ENCODE peak calls at places on chromosomes 7 and 10, in four cellular contexts. H is A549; R is suprapubic skin; B is CD8-positive, alpha-beta T cell. P is an unnamed sample.

GRCh38 chr10:62352356-62352963 is 21.7 kb upstream of the ZNF365 start:
- DNase-seq in H (no peak), R (no peak), B (no peak), P (no peak)

GRCh38 chr7:68911754-68912153 is 686.5 kb upstream of the AUTS2 start:
- DNase-seq in H (no peak), R (no peak), B (no peak), P (no peak)

GRCh38 chr10:128839134-128839533 is 627.9 kb upstream of the MGMT start:
- DNase-seq in H (no peak), R (no peak), B (no peak), P (no peak)

GRCh38 chr7:116341222-116341907 is 131.0 kb downstream of the TES start:
- DNase-seq in H (no peak), R (no peak), B (no peak), P (no peak)

GRCh38 chr10:48194830-48195229 is 79.7 kb downstream of the FRMPD2 start:
- DNase-seq in H (peak; percentile 29), R (no peak), B (no peak), P (no peak)

GRCh38 chr10:79178614-79179403 is 110.0 kb downstream of the ZMIZ1 start:
- DNase-seq in H (no peak), R (no peak), B (no peak), P (no peak)

GRCh38 chr10:12351447-12351846 is 2.1 kb downstream of the CAMK1D start:
- DNase-seq in H (no peak), R (no peak), B (peak; percentile 54), P (peak; percentile 49)

GRCh38 chr10:78920011-78920410 is 148.8 kb upstream of the ZMIZ1 start:
- DNase-seq in H (no peak), R (no peak), B (no peak), P (no peak)

GRCh38 chr10:127309609-127310008 is 113.2 kb upstream of the INSYN2A start:
- DNase-seq in H (no peak), R (no peak), B (no peak), P (no peak)

GRCh38 chr10:86225098-86225782 is 141.4 kb downstream of the GRID1 start:
- DNase-seq in H (peak; percentile 32), R (no peak), B (no peak), P (no peak)

GRCh38 chr7:93980744-93981479 is 23.2 kb downstream of the BET1 start:
- DNase-seq in H (no peak), R (no peak), B (no peak), P (no peak)

GRCh38 chr7:132581431-132581830 is 5.2 kb upstream of the PLXNA4 start:
- DNase-seq in H (no peak), R (no peak), B (no peak), P (no peak)

GRCh38 chr10:26215923-26216576 is 524 bp upstream of the GAD2 start:
- DNase-seq in H (peak; percentile 25), R (no peak), B (no peak), P (peak; percentile 10)

GRCh38 chr10:113681533-113682470 is 2.1 kb downstream of the CASP7 start:
- DNase-seq in H (no peak), R (no peak), B (no peak), P (no peak)

GRCh38 chr7:35747611-35748010 is 52.7 kb upstream of the HERPUD2 start:
- DNase-seq in H (no peak), R (no peak), B (no peak), P (no peak)

GRCh38 chr10:49176310-49177268 is 11.6 kb downstream of the TMEM273 start:
- DNase-seq in H (no peak), R (no peak), B (no peak), P (no peak)

GRCh38 chr7:23746629-23747028 is 36.6 kb downstream of the STK31 start:
- DNase-seq in H (no peak), R (no peak), B (no peak), P (no peak)
- H3K9me3 ChIP-seq in H (no peaks in the 10 kb centered on the region), R (peaks cover 15% of the 10 kb centered on the region), B (peaks cover 6% of the 10 kb centered on the region), P (no peaks in the 10 kb centered on the region)

DNA sequence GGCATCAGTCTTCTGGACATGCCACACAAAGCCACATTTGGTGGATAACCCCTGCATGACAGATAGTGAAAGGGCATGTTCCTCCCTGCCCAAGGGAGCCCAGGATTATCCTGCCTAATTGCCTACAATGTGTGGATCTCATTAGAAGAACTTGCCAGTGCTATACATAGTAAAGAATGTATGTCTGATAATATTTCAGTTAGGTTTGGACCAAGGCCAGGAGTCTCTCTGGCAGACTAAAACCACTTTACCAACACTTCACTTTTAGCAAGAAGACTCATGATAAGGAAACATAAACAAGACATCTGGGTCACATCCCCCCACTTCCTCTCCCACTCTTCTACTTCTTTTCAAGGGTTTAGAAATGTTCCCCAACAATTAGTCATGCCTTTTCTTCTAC is 196.7 kb downstream of the MTERF1 start:
- DNase-seq in H (no peak), R (no peak), B (no peak), P (no peak)
- H3K9me3 ChIP-seq in H (peaks cover 2% of the 10 kb centered on the region), R (no peaks in the 10 kb centered on the region), B (no peaks in the 10 kb centered on the region), P (no peaks in the 10 kb centered on the region)

GRCh38 chr10:131442271-131442670 is 130.8 kb upstream of the TCERG1L start:
- DNase-seq in H (no peak), R (peak; percentile 41), B (no peak), P (no peak)
- H3K9me3 ChIP-seq in H (no peaks in the 10 kb centered on the region), R (no peaks in the 10 kb centered on the region), B (no peaks in the 10 kb centered on the region), P (no peaks in the 10 kb centered on the region)

DNA sequence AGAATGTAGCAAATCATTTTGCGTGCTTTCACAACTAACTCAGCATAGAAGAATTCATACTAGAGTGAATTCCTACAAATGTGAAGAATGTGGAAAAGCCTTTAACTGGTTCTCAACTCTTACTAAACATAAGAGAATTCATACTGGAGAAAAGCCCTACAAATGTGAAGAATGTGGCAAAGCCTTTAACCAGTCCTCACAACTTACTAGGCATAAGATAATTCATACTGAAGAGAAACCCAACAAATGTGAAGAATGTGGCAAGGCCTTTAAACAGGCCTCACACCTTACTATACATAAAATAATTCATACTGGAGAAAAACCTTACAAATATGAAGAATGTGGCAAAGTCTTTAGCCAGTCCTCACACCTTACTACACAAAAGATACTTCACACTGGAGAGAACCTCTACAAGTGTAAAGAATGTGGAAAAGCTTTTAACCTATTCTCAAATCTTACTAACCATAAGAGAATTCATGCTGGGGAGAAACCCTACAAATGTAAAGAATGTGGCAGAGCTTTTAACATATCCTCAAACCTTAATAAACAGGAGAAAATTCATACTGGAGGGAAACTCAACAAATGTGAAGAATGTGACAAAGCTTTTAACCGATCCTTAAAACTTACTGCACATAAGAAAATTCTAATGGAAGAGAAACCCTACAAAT is 40.8 kb downstream of the ZNF107 start:
- DNase-seq in H (no peak), R (no peak), B (no peak), P (no peak)
- H3K9me3 ChIP-seq in H (peaks cover 95% of the 10 kb centered on the region), R (peaks cover 64% of the 10 kb centered on the region), B (peaks cover 46% of the 10 kb centered on the region), P (peaks cover 58% of the 10 kb centered on the region)

GRCh38 chr10:100989088-100989487 is 1.7 kb downstream of the TWNK start:
- DNase-seq in H (no peak), R (no peak), B (no peak), P (no peak)
- H3K9me3 ChIP-seq in H (no peaks in the 10 kb centered on the region), R (no peaks in the 10 kb centered on the region), B (no peaks in the 10 kb centered on the region), P (no peaks in the 10 kb centered on the region)

DNA sequence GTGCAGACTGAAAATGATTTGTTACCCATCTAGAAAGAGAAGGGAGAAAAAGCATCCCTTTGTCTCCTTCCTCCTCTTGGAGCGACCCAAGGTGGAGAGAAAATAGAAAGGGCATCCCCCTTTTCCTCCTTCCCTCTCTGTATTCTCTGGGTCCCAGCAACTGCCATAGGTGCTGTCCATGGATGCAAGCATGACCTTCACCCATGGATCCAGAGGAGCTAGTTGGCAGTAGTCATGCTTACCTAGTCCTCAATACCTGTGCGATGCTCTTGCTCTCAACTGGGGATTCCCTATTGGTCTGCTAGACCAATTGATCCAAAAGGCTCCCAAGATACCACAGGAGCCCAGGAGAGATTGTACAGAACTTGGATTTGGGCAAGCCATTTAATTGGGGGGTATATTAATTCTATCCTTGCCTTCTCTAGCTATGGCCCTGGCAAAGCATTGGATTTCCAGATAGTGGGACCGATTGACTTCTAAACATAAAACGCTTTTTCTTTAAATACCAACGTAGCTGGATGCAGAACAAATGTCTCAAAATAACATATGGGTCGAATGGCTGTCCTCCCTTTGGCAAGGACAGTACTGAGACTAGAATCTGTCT is 547.8 kb upstream of the IGFBP3 start:
- DNase-seq in H (no peak), R (no peak), B (no peak), P (no peak)
- H3K9me3 ChIP-seq in H (peaks cover 27% of the 10 kb centered on the region), R (peaks cover 42% of the 10 kb centered on the region), B (peaks cover 12% of the 10 kb centered on the region), P (peaks cover 32% of the 10 kb centered on the region)

GRCh38 chr10:21831986-21832735 is 171.4 kb downstream of the DNAJC1 start:
- DNase-seq in H (no peak), R (no peak), B (no peak), P (no peak)
- H3K9me3 ChIP-seq in H (peaks cover 33% of the 10 kb centered on the region), R (peaks cover 35% of the 10 kb centered on the region), B (no peaks in the 10 kb centered on the region), P (peaks cover 6% of the 10 kb centered on the region)

GRCh38 chr7:13911920-13912319 is 77.5 kb downstream of the ETV1 start:
- DNase-seq in H (no peak), R (no peak), B (no peak), P (no peak)

GRCh38 chr7:13920053-13920697 is 69.3 kb downstream of the ETV1 start:
- DNase-seq in H (peak; percentile 7), R (no peak), B (no peak), P (no peak)

GRCh38 chr7:13910805-13911551 is 78.5 kb downstream of the ETV1 start:
- DNase-seq in H (no peak), R (no peak), B (no peak), P (no peak)

GRCh38 chr7:13912740-13913320 is 76.6 kb downstream of the ETV1 start:
- DNase-seq in H (no peak), R (no peak), B (no peak), P (no peak)

DNA sequence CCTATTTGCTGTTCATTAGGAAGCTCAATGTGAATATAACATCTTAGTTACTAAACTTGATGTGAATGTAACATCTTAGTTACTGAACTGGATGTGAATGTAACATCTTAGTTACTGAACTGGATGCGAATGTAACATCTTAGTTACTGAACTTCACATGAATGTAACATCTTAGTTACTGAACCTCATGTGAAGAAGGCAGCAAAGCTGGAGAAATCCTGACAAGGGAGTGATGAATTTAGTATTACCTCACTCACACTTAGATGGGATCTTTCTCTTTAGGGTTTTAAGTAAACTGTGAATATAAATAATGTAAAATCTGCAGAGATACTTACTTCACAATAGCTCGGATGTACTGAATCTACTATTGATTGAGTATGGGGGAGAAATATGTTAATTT is 73.6 kb downstream of the ETV1 start:
- DNase-seq in H (no peak), R (no peak), B (no peak), P (no peak)
- H3K9me3 ChIP-seq in H (no peaks in the 10 kb centered on the region), R (no peaks in the 10 kb centered on the region), B (no peaks in the 10 kb centered on the region), P (no peaks in the 10 kb centered on the region)

DNA sequence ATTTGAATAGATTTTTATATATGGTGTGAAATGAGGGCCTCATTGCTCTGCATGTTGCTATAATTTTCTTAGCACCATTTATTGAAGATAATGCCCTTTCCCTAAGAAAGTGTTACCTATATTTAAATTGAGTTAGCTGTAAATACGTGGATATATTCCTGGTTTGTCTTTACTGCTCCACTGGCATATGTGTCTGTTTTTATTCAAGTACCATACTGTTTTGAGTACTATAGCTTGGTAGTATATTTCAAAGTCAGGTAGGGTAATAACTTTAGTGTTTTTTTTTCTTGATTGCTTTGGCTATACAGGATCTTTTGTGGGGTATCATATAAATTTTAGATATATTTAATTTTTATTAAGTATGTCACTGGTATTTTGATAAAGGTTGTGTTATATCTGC is 31.4 kb downstream of the ZNF273 start:
- DNase-seq in H (no peak), R (no peak), B (no peak), P (no peak)
- H3K9me3 ChIP-seq in H (peaks cover 70% of the 10 kb centered on the region), R (peaks cover 12% of the 10 kb centered on the region), B (no peaks in the 10 kb centered on the region), P (peaks cover 4% of the 10 kb centered on the region)